ENCODE peak calls at places on chromosomes 11 and 22, in ten cellular contexts. B is neuronal stem cell; D is pancreas; H is CD8-positive, alpha-beta memory T cell; I is HTR-8/SVneo; R is GDM1; K is stimulated activated CD8-positive, alpha-beta memory T cell treated with anti-CD3 and anti-CD28 coated beads, Interleukin-4, amount 100 ng/mL, for 24 hours; C is dorsolateral prefrontal cortex; Z is hippocampal formation; L is hepatic stellate cell. F is an unnamed sample.

GRCh38 chr11:116168459-116168787 is 604.4 kb downstream of the BUD13 start:
- DNase-seq in C (no peak), B (no peak), Z (no peak), R (no peak), K (no peak), H (no peak), I (no peak), L (no peak), D (no peak), F (no peak)

GRCh38 chr11:8593935-8594909 is at the start of gene STK33:
- DNase-seq in Z (no peak), H (peak), R (no peak), L (no peak), C (no peak), I (no peak), K (peak), B (peak), D (peak), F (peak)

GRCh38 chr11:69319255-69320106 is 25.5 kb downstream of the MYEOV start:
- DNase-seq in H (no peak), L (no peak), I (no peak), B (no peak), K (no peak), C (no peak), Z (no peak), D (no peak), R (no peak), F (no peak)

GRCh38 chr22:39718921-39719320 is 148.4 kb downstream of the CACNA1I start:
- DNase-seq in Z (no peak), I (no peak), K (no peak), B (no peak), D (no peak), R (no peak), H (no peak), C (no peak), L (no peak), F (no peak)

GRCh38 chr22:41479671-41480396 is 10.9 kb downstream of the ACO2 start:
- DNase-seq in C (peak), H (no peak), D (no peak), K (no peak), B (peak), R (no peak), Z (peak), I (no peak), L (peak), F (no peak)

GRCh38 chr22:36757608-36758220 is 18.2 kb downstream of the IFT27 start:
- DNase-seq in B (peak), C (peak), K (peak), R (peak), I (peak), L (peak), Z (peak), H (peak), D (peak), F (peak)

GRCh38 chr11:44861829-44862545 is 88.7 kb downstream of the TP53I11 start:
- DNase-seq in L (peak), H (peak), D (peak), Z (no peak), B (no peak), K (peak), R (peak), I (peak), C (peak), F (peak)

GRCh38 chr11:126491092-126491491 is 135.6 kb downstream of the ST3GAL4 start:
- DNase-seq in I (no peak), K (no peak), R (no peak), B (no peak), H (no peak), C (no peak), L (no peak), D (no peak), Z (no peak), F (peak)

GRCh38 chr11:46338988-46339666 is 8.1 kb upstream of the DGKZ start:
- DNase-seq in L (peak), K (no peak), Z (no peak), H (no peak), B (no peak), I (no peak), D (no peak), R (no peak), C (no peak), F (no peak)

GRCh38 chr11:102831128-102831708 is 12.2 kb downstream of the MMP3 start:
- DNase-seq in C (no peak), R (no peak), B (no peak), K (no peak), Z (no peak), L (peak), D (peak), H (no peak), I (no peak), F (peak)

GRCh38 chr11:12801976-12802375 is 127.8 kb downstream of the TEAD1 start:
- DNase-seq in D (no peak), R (no peak), L (no peak), K (no peak), H (no peak), B (no peak), Z (no peak), I (no peak), C (no peak), F (no peak)

GRCh38 chr22:49507607-49508292 is 319.9 kb downstream of the BRD1 start:
- DNase-seq in L (no peak), B (no peak), C (no peak), R (no peak), I (no peak), H (no peak), D (no peak), Z (no peak), K (no peak), F (peak)

GRCh38 chr22:49377306-49377705 is 450.4 kb downstream of the BRD1 start:
- DNase-seq in C (no peak), B (no peak), D (no peak), L (no peak), H (no peak), R (no peak), K (no peak), Z (no peak), I (no peak), F (no peak)

GRCh38 chr22:37708580-37709444 is 12.0 kb downstream of the TRIOBP start:
- DNase-seq in L (no peak), D (no peak), I (no peak), B (no peak), C (no peak), R (no peak), Z (no peak), K (no peak), H (no peak), F (no peak)

GRCh38 chr22:49362393-49362792 is 465.3 kb downstream of the BRD1 start:
- DNase-seq in I (no peak), R (no peak), H (no peak), B (no peak), Z (no peak), K (no peak), C (no peak), D (no peak), L (no peak), F (no peak)

GRCh38 chr11:133576351-133576750 is 44.0 kb upstream of the OPCML start:
- DNase-seq in K (no peak), R (no peak), H (no peak), L (no peak), Z (no peak), D (no peak), C (no peak), I (no peak), B (no peak), F (no peak)

GRCh38 chr22:37556750-37557149 is 3.5 kb upstream of the CDC42EP1 start:
- DNase-seq in R (no peak), L (no peak), I (no peak), C (no peak), B (no peak), H (no peak), K (no peak), D (no peak), Z (no peak), F (no peak)